ENCODE peak calls at places on chromosome 11, in seven cellular contexts. B is upper lobe of right lung; Q is activated naive CD8-positive, alpha-beta T cell treated with anti-CD3 and anti-CD28 coated beads for 36 hours; H is fibroblast of the conjunctiva; W is heart right ventricle; S is tibial nerve; R is stromal cell of bone marrow. N is an unnamed sample.

GRCh38 chr11:67213251-67213650 is 53.0 kb upstream of the GRK2 start:
- DNase-seq in W (no peak), S (no peak), Q (no peak), R (no peak), H (no peak), B (no peak), N (no peak)

GRCh38 chr11:85647078-85647477 is 689 bp upstream of the TMEM126A start:
- DNase-seq in S (no peak), B (no peak), W (no peak), Q (no peak), H (no peak), R (no peak), N (no peak)

GRCh38 chr11:66704659-66705360 is 24.2 kb downstream of the SPTBN2 start:
- DNase-seq in S (no peak), W (no peak), R (no peak), H (no peak), B (no peak), Q (no peak), N (no peak)

GRCh38 chr11:506950-507726 is at the start of gene RNH1:
- DNase-seq in R (peak), B (peak), H (peak), S (peak), Q (peak), W (peak), N (peak)

GRCh38 chr11:71158936-71159335 is 93.4 kb downstream of the SHANK2 start:
- DNase-seq in W (no peak), H (no peak), Q (no peak), S (no peak), B (no peak), R (no peak), N (no peak)

GRCh38 chr11:81840375-81840774 is 893.3 kb downstream of the FAM181B start:
- DNase-seq in W (no peak), S (no peak), B (no peak), Q (no peak), H (no peak), R (peak), N (no peak)

GRCh38 chr11:123478352-123478986 is 48.4 kb downstream of the GRAMD1B start:
- DNase-seq in B (no peak), R (peak), H (peak), Q (no peak), S (no peak), W (peak), N (peak)

GRCh38 chr11:118318112-118319030 is 13.8 kb downstream of the CD3E start:
- DNase-seq in Q (no peak), W (no peak), S (no peak), R (no peak), H (no peak), B (peak), N (no peak)

GRCh38 chr11:67282876-67283371 is 6.2 kb upstream of the ANKRD13D start:
- DNase-seq in H (no peak), Q (no peak), B (peak), W (peak), R (no peak), S (no peak), N (no peak)

GRCh38 chr11:92152245-92152644 is 72.4 kb upstream of the FAT3 start:
- DNase-seq in B (no peak), H (no peak), S (no peak), W (no peak), R (no peak), Q (no peak), N (no peak)

GRCh38 chr11:68550485-68550817 is 89.9 kb downstream of the PPP6R3 start:
- DNase-seq in Q (peak), R (no peak), S (no peak), B (no peak), W (no peak), H (no peak), N (no peak)

GRCh38 chr11:134224710-134225662 is 515 bp downstream of the VPS26B start:
- DNase-seq in Q (peak), S (no peak), B (peak), R (peak), H (no peak), W (peak), N (peak)

GRCh38 chr11:72240461-72241289 is 3.3 kb downstream of the PHOX2A start:
- DNase-seq in H (no peak), R (no peak), W (no peak), Q (peak), B (peak), S (no peak), N (no peak)

GRCh38 chr11:121249039-121249663 is 43.4 kb upstream of the SC5D start:
- DNase-seq in B (no peak), W (no peak), H (peak), Q (no peak), R (peak), S (no peak), N (peak)

GRCh38 chr11:128349650-128350296 is 237.6 kb downstream of the ETS1 start:
- DNase-seq in W (no peak), R (no peak), S (no peak), Q (no peak), B (no peak), H (no peak), N (no peak)

GRCh38 chr11:75924966-75925784 is 110.2 kb downstream of the UVRAG start:
- DNase-seq in W (no peak), R (peak), S (no peak), H (no peak), Q (no peak), B (no peak), N (no peak)